ENCODE peak calls at places on chromosomes 12 and 14, in eight cellular contexts. One of them, this sample, is unnamed.

GRCh38 chr12:132766380-132767085 is 4.9 kb upstream of the ANKLE2 start:
- DNase-seq in AG09309: no peak
- DNase-seq in heart left ventricle: peak
- DNase-seq in A549: no peak
- DNase-seq in mammary epithelial cell: no peak
- DNase-seq in fibroblast of lung: peak
- DNase-seq in WTC11: no peak
- DNase-seq in HCT116: no peak
- DNase-seq in this sample: no peak

GRCh38 chr12:125070117-125070516 is 4.9 kb downstream of the AACS start:
- DNase-seq in heart left ventricle: no peak
- DNase-seq in A549: peak
- DNase-seq in mammary epithelial cell: no peak
- DNase-seq in AG09309: no peak
- DNase-seq in HCT116: no peak
- DNase-seq in fibroblast of lung: peak
- DNase-seq in WTC11: no peak
- DNase-seq in this sample: no peak

GRCh38 chr14:58978336-58978735 is 210.1 kb upstream of the DAAM1 start:
- DNase-seq in AG09309: peak
- DNase-seq in A549: no peak
- DNase-seq in mammary epithelial cell: no peak
- DNase-seq in heart left ventricle: peak
- DNase-seq in HCT116: no peak
- DNase-seq in fibroblast of lung: peak
- DNase-seq in WTC11: no peak
- DNase-seq in this sample: no peak

GRCh38 chr12:106442575-106442974 is 85.0 kb downstream of the POLR3B start:
- DNase-seq in AG09309: no peak
- DNase-seq in WTC11: no peak
- DNase-seq in heart left ventricle: no peak
- DNase-seq in HCT116: no peak
- DNase-seq in A549: no peak
- DNase-seq in mammary epithelial cell: peak
- DNase-seq in fibroblast of lung: no peak
- DNase-seq in this sample: no peak

GRCh38 chr12:70577283-70577634 is 60.0 kb downstream of the PTPRB start:
- DNase-seq in fibroblast of lung: no peak
- DNase-seq in mammary epithelial cell: no peak
- DNase-seq in WTC11: no peak
- DNase-seq in heart left ventricle: no peak
- DNase-seq in HCT116: no peak
- DNase-seq in AG09309: no peak
- DNase-seq in A549: no peak
- DNase-seq in this sample: no peak

GRCh38 chr12:49059385-49060232 is 985 bp downstream of the KMT2D start:
- DNase-seq in mammary epithelial cell: peak
- DNase-seq in heart left ventricle: no peak
- DNase-seq in HCT116: no peak
- DNase-seq in A549: peak
- DNase-seq in AG09309: no peak
- DNase-seq in fibroblast of lung: peak
- DNase-seq in WTC11: peak
- DNase-seq in this sample: peak

GRCh38 chr12:57340104-57340503 is 89.1 kb upstream of the STAC3 start:
- DNase-seq in heart left ventricle: peak
- DNase-seq in HCT116: no peak
- DNase-seq in WTC11: no peak
- DNase-seq in AG09309: peak
- DNase-seq in A549: peak
- DNase-seq in mammary epithelial cell: no peak
- DNase-seq in fibroblast of lung: peak
- DNase-seq in this sample: no peak

GRCh38 chr14:37320106-37320505 is 122.4 kb downstream of the MIPOL1 start:
- DNase-seq in WTC11: no peak
- DNase-seq in HCT116: no peak
- DNase-seq in AG09309: no peak
- DNase-seq in A549: no peak
- DNase-seq in heart left ventricle: no peak
- DNase-seq in mammary epithelial cell: no peak
- DNase-seq in fibroblast of lung: no peak
- DNase-seq in this sample: no peak

GRCh38 chr14:60266021-60266937 is 17.3 kb downstream of the PPM1A start:
- DNase-seq in AG09309: no peak
- DNase-seq in A549: no peak
- DNase-seq in fibroblast of lung: peak
- DNase-seq in heart left ventricle: no peak
- DNase-seq in HCT116: peak
- DNase-seq in WTC11: peak
- DNase-seq in mammary epithelial cell: peak
- DNase-seq in this sample: no peak

GRCh38 chr12:3295648-3296408 is 195.2 kb upstream of the PRMT8 start:
- DNase-seq in fibroblast of lung: peak
- DNase-seq in heart left ventricle: peak
- DNase-seq in AG09309: no peak
- DNase-seq in mammary epithelial cell: no peak
- DNase-seq in WTC11: no peak
- DNase-seq in HCT116: no peak
- DNase-seq in A549: no peak
- DNase-seq in this sample: no peak

GRCh38 chr12:52279683-52280318 is 5.4 kb downstream of the KRT86 start:
- DNase-seq in heart left ventricle: no peak
- DNase-seq in A549: no peak
- DNase-seq in fibroblast of lung: no peak
- DNase-seq in mammary epithelial cell: no peak
- DNase-seq in WTC11: no peak
- DNase-seq in HCT116: no peak
- DNase-seq in AG09309: no peak
- DNase-seq in this sample: no peak

GRCh38 chr14:90383731-90384542 is 12.9 kb upstream of the CALM1 start:
- DNase-seq in mammary epithelial cell: no peak
- DNase-seq in AG09309: no peak
- DNase-seq in HCT116: no peak
- DNase-seq in heart left ventricle: peak
- DNase-seq in A549: no peak
- DNase-seq in WTC11: peak
- DNase-seq in fibroblast of lung: peak
- DNase-seq in this sample: no peak

GRCh38 chr12:124758266-124759200 is 105.1 kb downstream of the SCARB1 start:
- DNase-seq in fibroblast of lung: no peak
- DNase-seq in AG09309: no peak
- DNase-seq in heart left ventricle: no peak
- DNase-seq in HCT116: no peak
- DNase-seq in A549: no peak
- DNase-seq in WTC11: no peak
- DNase-seq in mammary epithelial cell: no peak
- DNase-seq in this sample: no peak

GRCh38 chr14:32400480-32400879 is 71.4 kb downstream of the AKAP6 start:
- DNase-seq in heart left ventricle: no peak
- DNase-seq in WTC11: no peak
- DNase-seq in fibroblast of lung: no peak
- DNase-seq in mammary epithelial cell: peak
- DNase-seq in AG09309: peak
- DNase-seq in HCT116: no peak
- DNase-seq in A549: no peak
- DNase-seq in this sample: no peak

GRCh38 chr14:71688576-71688975 is 243.7 kb upstream of the RGS6 start:
- DNase-seq in mammary epithelial cell: no peak
- DNase-seq in WTC11: no peak
- DNase-seq in A549: no peak
- DNase-seq in heart left ventricle: no peak
- DNase-seq in fibroblast of lung: no peak
- DNase-seq in AG09309: no peak
- DNase-seq in HCT116: no peak
- DNase-seq in this sample: no peak

GRCh38 chr12:70043490-70044138 is 199.6 kb upstream of the CNOT2 start:
- DNase-seq in A549: no peak
- DNase-seq in AG09309: no peak
- DNase-seq in heart left ventricle: peak
- DNase-seq in fibroblast of lung: no peak
- DNase-seq in HCT116: no peak
- DNase-seq in WTC11: no peak
- DNase-seq in mammary epithelial cell: peak
- DNase-seq in this sample: no peak

GRCh38 chr14:24263848-24264247 is 871 bp upstream of the TGM1 start:
- DNase-seq in fibroblast of lung: no peak
- DNase-seq in HCT116: no peak
- DNase-seq in WTC11: no peak
- DNase-seq in heart left ventricle: no peak
- DNase-seq in AG09309: no peak
- DNase-seq in mammary epithelial cell: no peak
- DNase-seq in A549: no peak
- DNase-seq in this sample: no peak

GRCh38 chr14:50335989-50336391 is 23.9 kb downstream of the DMAC2L start:
- DNase-seq in HCT116: no peak
- DNase-seq in WTC11: no peak
- DNase-seq in AG09309: no peak
- DNase-seq in heart left ventricle: peak
- DNase-seq in mammary epithelial cell: no peak
- DNase-seq in fibroblast of lung: peak
- DNase-seq in A549: no peak
- DNase-seq in this sample: peak

GRCh38 chr12:100442403-100442802 is 31.3 kb upstream of the NR1H4 start:
- DNase-seq in HCT116: no peak
- DNase-seq in WTC11: no peak
- DNase-seq in heart left ventricle: no peak
- DNase-seq in AG09309: no peak
- DNase-seq in mammary epithelial cell: no peak
- DNase-seq in A549: no peak
- DNase-seq in fibroblast of lung: no peak
- DNase-seq in this sample: no peak

GRCh38 chr14:59419383-59419782 is 45.8 kb downstream of the GPR135 start:
- DNase-seq in heart left ventricle: no peak
- DNase-seq in mammary epithelial cell: no peak
- DNase-seq in fibroblast of lung: no peak
- DNase-seq in A549: no peak
- DNase-seq in HCT116: no peak
- DNase-seq in WTC11: no peak
- DNase-seq in AG09309: no peak
- DNase-seq in this sample: no peak

GRCh38 chr14:26595922-26596721 is 1.7 kb downstream of the NOVA1 start:
- DNase-seq in A549: no peak
- DNase-seq in HCT116: no peak
- DNase-seq in mammary epithelial cell: no peak
- DNase-seq in fibroblast of lung: peak
- DNase-seq in AG09309: no peak
- DNase-seq in WTC11: no peak
- DNase-seq in heart left ventricle: no peak
- DNase-seq in this sample: no peak

GRCh38 chr12:121626853-121627623 is 708 bp downstream of the ORAI1 start:
- DNase-seq in fibroblast of lung: peak
- DNase-seq in WTC11: peak
- DNase-seq in HCT116: no peak
- DNase-seq in mammary epithelial cell: peak
- DNase-seq in A549: peak
- DNase-seq in heart left ventricle: peak
- DNase-seq in AG09309: no peak
- DNase-seq in this sample: peak

GRCh38 chr14:65167072-65167645 is 64.8 kb upstream of the MAX start:
- DNase-seq in fibroblast of lung: no peak
- DNase-seq in WTC11: no peak
- DNase-seq in A549: peak
- DNase-seq in mammary epithelial cell: no peak
- DNase-seq in AG09309: no peak
- DNase-seq in HCT116: no peak
- DNase-seq in heart left ventricle: no peak
- DNase-seq in this sample: no peak

GRCh38 chr14:100032749-100033148 is 32.5 kb upstream of the EVL start:
- DNase-seq in fibroblast of lung: no peak
- DNase-seq in AG09309: no peak
- DNase-seq in A549: no peak
- DNase-seq in mammary epithelial cell: no peak
- DNase-seq in heart left ventricle: no peak
- DNase-seq in HCT116: no peak
- DNase-seq in WTC11: no peak
- DNase-seq in this sample: no peak

GRCh38 chr12:20105938-20106337 is 262.4 kb upstream of the PDE3A start:
- DNase-seq in AG09309: no peak
- DNase-seq in heart left ventricle: no peak
- DNase-seq in A549: no peak
- DNase-seq in fibroblast of lung: peak
- DNase-seq in WTC11: no peak
- DNase-seq in mammary epithelial cell: no peak
- DNase-seq in HCT116: no peak
- DNase-seq in this sample: no peak

GRCh38 chr12:16756833-16757552 is 151.0 kb upstream of the LMO3 start:
- DNase-seq in heart left ventricle: no peak
- DNase-seq in fibroblast of lung: no peak
- DNase-seq in AG09309: no peak
- DNase-seq in A549: no peak
- DNase-seq in mammary epithelial cell: no peak
- DNase-seq in WTC11: no peak
- DNase-seq in HCT116: no peak
- DNase-seq in this sample: no peak

GRCh38 chr12:53696285-53696654 is 20.4 kb upstream of the ATP5MC2 start:
- DNase-seq in A549: peak
- DNase-seq in WTC11: peak
- DNase-seq in HCT116: peak
- DNase-seq in mammary epithelial cell: peak
- DNase-seq in fibroblast of lung: peak
- DNase-seq in AG09309: no peak
- DNase-seq in heart left ventricle: peak
- DNase-seq in this sample: peak

GRCh38 chr12:128543493-128543892 is 276.5 kb downstream of the TMEM132C start:
- DNase-seq in mammary epithelial cell: no peak
- DNase-seq in WTC11: no peak
- DNase-seq in AG09309: no peak
- DNase-seq in HCT116: no peak
- DNase-seq in A549: no peak
- DNase-seq in fibroblast of lung: no peak
- DNase-seq in heart left ventricle: no peak
- DNase-seq in this sample: no peak
- TF ChIP-seq CTCF in mammary epithelial cell: no peak
- TF ChIP-seq CTCF in WTC11: no peak
- TF ChIP-seq CTCF in AG09309: no peak
- TF ChIP-seq CTCF in HCT116: no peak
- TF ChIP-seq CTCF in A549: no peak
- TF ChIP-seq CTCF in fibroblast of lung: no peak
- TF ChIP-seq CTCF in heart left ventricle: no peak
- TF ChIP-seq CTCF in this sample: no peak

GRCh38 chr12:8680533-8680932 is 17.3 kb upstream of the RIMKLB start:
- DNase-seq in AG09309: no peak
- DNase-seq in fibroblast of lung: no peak
- DNase-seq in heart left ventricle: no peak
- DNase-seq in WTC11: no peak
- DNase-seq in mammary epithelial cell: no peak
- DNase-seq in HCT116: no peak
- DNase-seq in A549: no peak
- DNase-seq in this sample: no peak
- TF ChIP-seq CTCF in AG09309: no peak
- TF ChIP-seq CTCF in fibroblast of lung: peak
- TF ChIP-seq CTCF in heart left ventricle: no peak
- TF ChIP-seq CTCF in WTC11: no peak
- TF ChIP-seq CTCF in mammary epithelial cell: no peak
- TF ChIP-seq CTCF in HCT116: no peak
- TF ChIP-seq CTCF in A549: no peak
- TF ChIP-seq CTCF in this sample: no peak

GRCh38 chr12:38921025-38921677 is 15.8 kb upstream of the CPNE8 start:
- DNase-seq in HCT116: peak
- DNase-seq in heart left ventricle: peak
- DNase-seq in A549: peak
- DNase-seq in WTC11: peak
- DNase-seq in fibroblast of lung: no peak
- DNase-seq in AG09309: peak
- DNase-seq in mammary epithelial cell: peak
- DNase-seq in this sample: peak
- TF ChIP-seq CTCF in HCT116: peak
- TF ChIP-seq CTCF in heart left ventricle: peak
- TF ChIP-seq CTCF in A549: peak
- TF ChIP-seq CTCF in WTC11: peak
- TF ChIP-seq CTCF in fibroblast of lung: no peak
- TF ChIP-seq CTCF in AG09309: peak
- TF ChIP-seq CTCF in mammary epithelial cell: peak
- TF ChIP-seq CTCF in this sample: peak

GRCh38 chr14:104267895-104268294 is 129.5 kb downstream of the KIF26A start:
- DNase-seq in AG09309: no peak
- DNase-seq in HCT116: no peak
- DNase-seq in mammary epithelial cell: no peak
- DNase-seq in A549: no peak
- DNase-seq in heart left ventricle: peak
- DNase-seq in fibroblast of lung: no peak
- DNase-seq in WTC11: peak
- DNase-seq in this sample: no peak
- TF ChIP-seq CTCF in AG09309: no peak
- TF ChIP-seq CTCF in HCT116: no peak
- TF ChIP-seq CTCF in mammary epithelial cell: no peak
- TF ChIP-seq CTCF in A549: no peak
- TF ChIP-seq CTCF in heart left ventricle: no peak
- TF ChIP-seq CTCF in fibroblast of lung: no peak
- TF ChIP-seq CTCF in WTC11: no peak
- TF ChIP-seq CTCF in this sample: no peak